ENCODE peak calls at places on chromosome 3, in four cellular contexts. One of them, this sample, is unnamed. For H3K4me1, the result is how much of the 10 kb centered on the place peaks cover.

GRCh38 chr3:191070201-191070600 is 128.8 kb upstream of the OSTN start:
- DNase-seq in upper lobe of right lung: no peak
- DNase-seq in endothelial cell of umbilical vein: no peak
- DNase-seq in naive thymus-derived CD4-positive, alpha-beta T cell: no peak
- DNase-seq in this sample: no peak

GRCh38 chr3:187264946-187265345 is 26.6 kb downstream of the MASP1 start:
- DNase-seq in endothelial cell of umbilical vein: no peak
- DNase-seq in upper lobe of right lung: no peak
- DNase-seq in naive thymus-derived CD4-positive, alpha-beta T cell: no peak
- DNase-seq in this sample: no peak

GRCh38 chr3:194738254-194739093 is 52.8 kb downstream of the FAM43A start:
- DNase-seq in endothelial cell of umbilical vein: peak
- DNase-seq in upper lobe of right lung: no peak
- DNase-seq in naive thymus-derived CD4-positive, alpha-beta T cell: no peak
- DNase-seq in this sample: no peak

GRCh38 chr3:71266875-71267274 is 316.7 kb downstream of the FOXP1 start:
- DNase-seq in naive thymus-derived CD4-positive, alpha-beta T cell: no peak
- DNase-seq in upper lobe of right lung: no peak
- DNase-seq in endothelial cell of umbilical vein: no peak
- DNase-seq in this sample: no peak

GRCh38 chr3:21751891-21752290 is 881 bp upstream of the ZNF385D start:
- DNase-seq in naive thymus-derived CD4-positive, alpha-beta T cell: no peak
- DNase-seq in upper lobe of right lung: no peak
- DNase-seq in endothelial cell of umbilical vein: no peak
- DNase-seq in this sample: no peak

GRCh38 chr3:40302784-40303183 is 6.7 kb upstream of the EIF1B start:
- DNase-seq in upper lobe of right lung: no peak
- DNase-seq in endothelial cell of umbilical vein: no peak
- DNase-seq in naive thymus-derived CD4-positive, alpha-beta T cell: no peak
- DNase-seq in this sample: no peak

GRCh38 chr3:57556459-57557087 is 499 bp downstream of the PDE12 start:
- DNase-seq in upper lobe of right lung: no peak
- DNase-seq in endothelial cell of umbilical vein: no peak
- DNase-seq in naive thymus-derived CD4-positive, alpha-beta T cell: no peak
- DNase-seq in this sample: peak

GRCh38 chr3:10745392-10745791 is 70.6 kb upstream of the SLC6A11 start:
- DNase-seq in naive thymus-derived CD4-positive, alpha-beta T cell: no peak
- DNase-seq in endothelial cell of umbilical vein: no peak
- DNase-seq in upper lobe of right lung: no peak
- DNase-seq in this sample: no peak

GRCh38 chr3:64358853-64359252 is 133.6 kb upstream of the PRICKLE2 start:
- DNase-seq in endothelial cell of umbilical vein: no peak
- DNase-seq in upper lobe of right lung: no peak
- DNase-seq in naive thymus-derived CD4-positive, alpha-beta T cell: no peak
- DNase-seq in this sample: no peak

GRCh38 chr3:16101295-16102186 is 72.9 kb upstream of the GALNT15 start:
- DNase-seq in naive thymus-derived CD4-positive, alpha-beta T cell: no peak
- DNase-seq in endothelial cell of umbilical vein: peak
- DNase-seq in upper lobe of right lung: no peak
- DNase-seq in this sample: no peak

GRCh38 chr3:5186854-5187151 is 704 bp upstream of the EDEM1 start:
- DNase-seq in upper lobe of right lung: no peak
- DNase-seq in endothelial cell of umbilical vein: no peak
- DNase-seq in naive thymus-derived CD4-positive, alpha-beta T cell: no peak
- DNase-seq in this sample: no peak

GRCh38 chr3:177744873-177745646 is 547.8 kb upstream of the TBL1XR1 start:
- DNase-seq in upper lobe of right lung: peak
- DNase-seq in naive thymus-derived CD4-positive, alpha-beta T cell: no peak
- DNase-seq in endothelial cell of umbilical vein: no peak
- DNase-seq in this sample: no peak

GRCh38 chr3:77699292-77699691 is 659.4 kb downstream of the ROBO2 start:
- DNase-seq in upper lobe of right lung: no peak
- DNase-seq in endothelial cell of umbilical vein: no peak
- DNase-seq in naive thymus-derived CD4-positive, alpha-beta T cell: no peak
- DNase-seq in this sample: no peak

GRCh38 chr3:52230889-52231499 is 5.5 kb upstream of the TLR9 start:
- DNase-seq in upper lobe of right lung: peak
- DNase-seq in endothelial cell of umbilical vein: no peak
- DNase-seq in naive thymus-derived CD4-positive, alpha-beta T cell: no peak
- DNase-seq in this sample: no peak

GRCh38 chr3:53224026-53224425 is 31.8 kb downstream of the TKT start:
- DNase-seq in upper lobe of right lung: peak
- DNase-seq in naive thymus-derived CD4-positive, alpha-beta T cell: no peak
- DNase-seq in endothelial cell of umbilical vein: no peak
- DNase-seq in this sample: no peak

GRCh38 chr3:150761831-150762661 is 923 bp downstream of the SIAH2 start:
- DNase-seq in upper lobe of right lung: peak
- DNase-seq in naive thymus-derived CD4-positive, alpha-beta T cell: no peak
- DNase-seq in endothelial cell of umbilical vein: peak
- DNase-seq in this sample: peak

GRCh38 chr3:44421280-44421679 is 56.2 kb downstream of the ZNF445 start:
- DNase-seq in endothelial cell of umbilical vein: no peak
- DNase-seq in naive thymus-derived CD4-positive, alpha-beta T cell: no peak
- DNase-seq in upper lobe of right lung: no peak
- DNase-seq in this sample: no peak

GRCh38 chr3:111338059-111338698 is 203.8 kb upstream of the CD96 start:
- DNase-seq in upper lobe of right lung: no peak
- DNase-seq in endothelial cell of umbilical vein: peak
- DNase-seq in naive thymus-derived CD4-positive, alpha-beta T cell: no peak
- DNase-seq in this sample: peak

GRCh38 chr3:15453501-15453900 is 26.1 kb downstream of the EAF1 start:
- DNase-seq in naive thymus-derived CD4-positive, alpha-beta T cell: no peak
- DNase-seq in upper lobe of right lung: no peak
- DNase-seq in endothelial cell of umbilical vein: no peak
- DNase-seq in this sample: no peak

GRCh38 chr3:159884661-159885402 is 103.8 kb upstream of the IL12A start:
- DNase-seq in upper lobe of right lung: no peak
- DNase-seq in endothelial cell of umbilical vein: peak
- DNase-seq in naive thymus-derived CD4-positive, alpha-beta T cell: no peak
- DNase-seq in this sample: peak

GRCh38 chr3:5038243-5038642 is 59.0 kb downstream of the BHLHE40 start:
- DNase-seq in upper lobe of right lung: no peak
- DNase-seq in endothelial cell of umbilical vein: no peak
- DNase-seq in naive thymus-derived CD4-positive, alpha-beta T cell: no peak
- DNase-seq in this sample: no peak

GRCh38 chr3:69305011-69305410 is 80.9 kb downstream of the FRMD4B start:
- DNase-seq in naive thymus-derived CD4-positive, alpha-beta T cell: no peak
- DNase-seq in upper lobe of right lung: no peak
- DNase-seq in endothelial cell of umbilical vein: peak
- DNase-seq in this sample: no peak

GRCh38 chr3:116192464-116192863 is 252.8 kb downstream of the LSAMP start:
- DNase-seq in upper lobe of right lung: no peak
- DNase-seq in naive thymus-derived CD4-positive, alpha-beta T cell: no peak
- DNase-seq in endothelial cell of umbilical vein: no peak
- DNase-seq in this sample: no peak

GRCh38 chr3:38016410-38016809 is 13.0 kb downstream of the PLCD1 start:
- DNase-seq in naive thymus-derived CD4-positive, alpha-beta T cell: no peak
- DNase-seq in endothelial cell of umbilical vein: no peak
- DNase-seq in upper lobe of right lung: peak
- DNase-seq in this sample: no peak
- H3K27ac ChIP-seq in naive thymus-derived CD4-positive, alpha-beta T cell: no peak
- H3K27ac ChIP-seq in endothelial cell of umbilical vein: no peak
- H3K27ac ChIP-seq in upper lobe of right lung: no peak
- H3K27ac ChIP-seq in this sample: no peak

DNA sequence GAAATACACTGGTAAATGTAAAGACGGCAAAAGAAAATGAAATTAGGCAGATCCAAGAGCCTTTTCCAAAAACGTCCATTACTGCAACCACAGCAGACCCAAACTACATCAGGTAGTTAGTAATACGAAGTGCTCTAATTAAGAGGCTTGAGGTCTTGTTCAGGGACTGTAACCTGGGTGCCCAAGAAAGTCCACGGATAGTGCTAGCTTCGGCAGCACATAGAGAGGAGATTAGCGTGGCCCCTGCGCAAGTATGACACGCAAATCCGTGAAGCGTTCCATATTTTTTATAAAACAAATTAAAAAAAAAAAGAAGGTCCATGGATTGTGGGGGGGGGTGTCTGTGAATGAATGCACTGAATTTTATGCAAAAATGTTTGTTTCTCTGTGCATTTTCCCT is 1.4 kb downstream of the COPB2 start:
- DNase-seq in endothelial cell of umbilical vein: no peak
- DNase-seq in upper lobe of right lung: no peak
- DNase-seq in naive thymus-derived CD4-positive, alpha-beta T cell: no peak
- DNase-seq in this sample: no peak
- H3K4me3 ChIP-seq in endothelial cell of umbilical vein: no peak
- H3K4me3 ChIP-seq in upper lobe of right lung: peak
- H3K4me3 ChIP-seq in naive thymus-derived CD4-positive, alpha-beta T cell: no peak
- H3K4me3 ChIP-seq in this sample: peak

GRCh38 chr3:50162034-50162883 is 7.1 kb downstream of the SEMA3F start:
- DNase-seq in endothelial cell of umbilical vein: no peak
- DNase-seq in naive thymus-derived CD4-positive, alpha-beta T cell: no peak
- DNase-seq in upper lobe of right lung: no peak
- DNase-seq in this sample: no peak
- H3K4me1 ChIP-seq in endothelial cell of umbilical vein: half or more
- H3K4me1 ChIP-seq in naive thymus-derived CD4-positive, alpha-beta T cell: under half
- H3K4me1 ChIP-seq in upper lobe of right lung: half or more
- H3K4me1 ChIP-seq in this sample: under half

GRCh38 chr3:143207338-143207961 is 87.9 kb downstream of the CHST2 start:
- DNase-seq in naive thymus-derived CD4-positive, alpha-beta T cell: no peak
- DNase-seq in endothelial cell of umbilical vein: no peak
- DNase-seq in upper lobe of right lung: no peak
- DNase-seq in this sample: no peak
- H3K27ac ChIP-seq in naive thymus-derived CD4-positive, alpha-beta T cell: no peak
- H3K27ac ChIP-seq in endothelial cell of umbilical vein: no peak
- H3K27ac ChIP-seq in upper lobe of right lung: no peak
- H3K27ac ChIP-seq in this sample: no peak

DNA sequence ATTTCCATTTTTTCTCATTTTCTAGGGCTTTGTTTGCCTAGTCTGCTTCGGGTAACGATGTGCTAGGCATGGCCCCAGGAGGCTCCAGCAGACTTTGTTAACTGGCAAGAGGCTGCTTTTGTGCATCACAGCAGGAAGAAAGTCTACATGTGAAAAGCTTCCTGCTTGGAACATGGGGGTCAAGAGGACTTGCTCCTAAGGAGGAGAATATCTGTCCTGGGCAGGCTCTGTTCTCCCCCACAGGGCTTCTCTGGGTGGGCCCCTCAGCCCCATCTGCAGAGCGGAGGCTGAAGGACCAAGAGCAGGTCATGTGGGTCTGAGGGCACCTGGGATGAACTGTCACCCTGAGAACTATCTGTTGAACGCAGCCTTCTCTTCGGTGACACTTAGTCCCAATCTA is 94.7 kb downstream of the CCNL1 start:
- DNase-seq in upper lobe of right lung: no peak
- DNase-seq in endothelial cell of umbilical vein: no peak
- DNase-seq in naive thymus-derived CD4-positive, alpha-beta T cell: no peak
- DNase-seq in this sample: no peak
- H3K4me3 ChIP-seq in upper lobe of right lung: no peak
- H3K4me3 ChIP-seq in endothelial cell of umbilical vein: no peak
- H3K4me3 ChIP-seq in naive thymus-derived CD4-positive, alpha-beta T cell: no peak
- H3K4me3 ChIP-seq in this sample: no peak

DNA sequence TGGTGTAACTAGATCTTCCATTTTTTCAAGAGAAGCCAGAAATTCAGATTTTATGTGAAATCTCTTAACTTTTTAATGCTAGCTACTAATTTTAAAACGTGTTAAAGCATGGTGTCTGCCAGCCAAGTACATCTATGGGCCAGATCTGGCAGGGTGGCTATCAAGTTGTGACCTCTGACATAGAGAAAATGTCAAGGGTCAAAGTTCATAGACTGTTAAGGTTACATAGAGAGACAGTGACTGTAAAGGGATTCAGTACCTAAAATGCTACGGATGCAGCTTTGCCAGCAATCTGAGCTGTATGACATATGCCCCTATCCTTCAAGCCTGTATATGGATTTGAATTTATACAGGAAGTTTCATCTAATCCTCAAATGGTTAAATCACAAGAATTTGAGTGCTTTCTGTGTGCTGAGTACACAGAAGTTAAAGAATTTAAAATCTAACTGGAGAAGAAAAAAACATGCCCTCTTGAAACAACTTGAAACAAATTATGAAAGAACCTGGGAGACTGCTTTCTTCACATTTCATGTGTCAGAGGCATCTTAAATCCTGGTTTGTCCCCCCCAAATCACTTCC is 989 bp upstream of the ARHGAP31 start:
- DNase-seq in upper lobe of right lung: no peak
- DNase-seq in endothelial cell of umbilical vein: peak
- DNase-seq in naive thymus-derived CD4-positive, alpha-beta T cell: no peak
- DNase-seq in this sample: no peak
- H3K4me1 ChIP-seq in upper lobe of right lung: under half
- H3K4me1 ChIP-seq in endothelial cell of umbilical vein: under half
- H3K4me1 ChIP-seq in naive thymus-derived CD4-positive, alpha-beta T cell: under half
- H3K4me1 ChIP-seq in this sample: under half

GRCh38 chr3:119161240-119161639 is 12.2 kb upstream of the UPK1B start:
- DNase-seq in upper lobe of right lung: no peak
- DNase-seq in naive thymus-derived CD4-positive, alpha-beta T cell: no peak
- DNase-seq in endothelial cell of umbilical vein: no peak
- DNase-seq in this sample: no peak

GRCh38 chr3:119160815-119161214 is 12.6 kb upstream of the UPK1B start:
- DNase-seq in upper lobe of right lung: no peak
- DNase-seq in naive thymus-derived CD4-positive, alpha-beta T cell: no peak
- DNase-seq in endothelial cell of umbilical vein: no peak
- DNase-seq in this sample: no peak

GRCh38 chr3:119156868-119157267 is 10.9 kb downstream of the TEX55 start:
- DNase-seq in endothelial cell of umbilical vein: no peak
- DNase-seq in naive thymus-derived CD4-positive, alpha-beta T cell: no peak
- DNase-seq in upper lobe of right lung: no peak
- DNase-seq in this sample: no peak

DNA sequence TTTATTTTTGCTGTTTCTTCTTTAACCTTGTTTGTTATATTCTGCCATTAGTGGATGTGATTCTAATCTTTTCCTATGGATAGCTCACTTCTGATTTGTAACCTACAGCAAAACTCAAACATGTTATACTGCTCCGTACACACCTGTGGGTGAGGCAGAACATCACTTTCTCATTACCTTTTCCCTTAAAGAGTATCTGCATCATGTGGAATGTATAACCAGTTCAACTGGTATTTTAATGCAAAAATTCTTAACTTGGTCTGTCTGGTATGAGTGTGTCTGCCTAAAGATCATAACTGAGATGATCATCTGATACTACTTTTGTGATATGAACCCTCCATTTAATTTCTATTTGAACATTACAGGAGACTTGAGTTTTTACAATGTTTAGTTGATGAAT is 13.0 kb upstream of the UPK1B start:
- DNase-seq in naive thymus-derived CD4-positive, alpha-beta T cell: no peak
- DNase-seq in endothelial cell of umbilical vein: no peak
- DNase-seq in upper lobe of right lung: no peak
- DNase-seq in this sample: no peak
- H3K27ac ChIP-seq in naive thymus-derived CD4-positive, alpha-beta T cell: no peak
- H3K27ac ChIP-seq in endothelial cell of umbilical vein: no peak
- H3K27ac ChIP-seq in upper lobe of right lung: no peak
- H3K27ac ChIP-seq in this sample: no peak

GRCh38 chr3:130748981-130749380 is 2.4 kb upstream of the PIK3R4 start:
- DNase-seq in endothelial cell of umbilical vein: no peak
- DNase-seq in naive thymus-derived CD4-positive, alpha-beta T cell: no peak
- DNase-seq in upper lobe of right lung: no peak
- DNase-seq in this sample: no peak

GRCh38 chr3:130746296-130747039 is at the start of gene PIK3R4:
- DNase-seq in naive thymus-derived CD4-positive, alpha-beta T cell: peak
- DNase-seq in upper lobe of right lung: peak
- DNase-seq in endothelial cell of umbilical vein: peak
- DNase-seq in this sample: peak

GRCh38 chr3:130743354-130743753 is 3.3 kb downstream of the PIK3R4 start:
- DNase-seq in naive thymus-derived CD4-positive, alpha-beta T cell: no peak
- DNase-seq in upper lobe of right lung: no peak
- DNase-seq in endothelial cell of umbilical vein: no peak
- DNase-seq in this sample: no peak

GRCh38 chr3:130748520-130748919 is 1.9 kb upstream of the PIK3R4 start:
- DNase-seq in endothelial cell of umbilical vein: no peak
- DNase-seq in upper lobe of right lung: no peak
- DNase-seq in naive thymus-derived CD4-positive, alpha-beta T cell: no peak
- DNase-seq in this sample: no peak
- H3K4me3 ChIP-seq in endothelial cell of umbilical vein: no peak
- H3K4me3 ChIP-seq in upper lobe of right lung: peak
- H3K4me3 ChIP-seq in naive thymus-derived CD4-positive, alpha-beta T cell: no peak
- H3K4me3 ChIP-seq in this sample: peak